ENCODE peak calls at places on chromosomes 13 and 19, in eight cellular contexts. C, X, Y, G, L, Z, R and U are unnamed samples.

GRCh38 chr19:32637480-32637879 is 37.5 kb downstream of the ANKRD27 start:
- DNase-seq in G (no peak), L (no peak), Y (no peak), X (no peak), R (no peak), C (no peak), Z (no peak), U (no peak)

GRCh38 chr19:8611890-8612806 is 1.6 kb upstream of the ADAMTS10 start:
- DNase-seq in G (no peak), R (peak; percentile 46), L (peak; percentile 84), X (no peak), Y (no peak), C (peak; percentile 21), Z (no peak), U (no peak)

GRCh38 chr19:19542507-19542906 is 4.4 kb downstream of the CILP2 start:
- DNase-seq in X (no peak), Z (no peak), G (no peak), L (no peak), C (no peak), R (no peak), Y (no peak), U (no peak)

GRCh38 chr19:19539738-19540703 is 2.0 kb downstream of the CILP2 start:
- DNase-seq in R (peak; percentile 69), G (peak; percentile 92), Y (peak; percentile 54), X (peak; percentile 48), L (peak; percentile 84), Z (no peak), C (peak; percentile 50), U (peak; percentile 90)

GRCh38 chr13:110001622-110002275 is 215.4 kb upstream of the IRS2 start:
- DNase-seq in X (peak; percentile 47), G (no peak), Y (no peak), C (peak; percentile 74), L (no peak), R (no peak), Z (no peak), U (peak; percentile 23)

GRCh38 chr19:54324071-54324470 is 11.1 kb upstream of the LILRA5 start:
- DNase-seq in R (no peak), Z (no peak), G (no peak), X (no peak), C (no peak), L (no peak), Y (no peak), U (no peak)

GRCh38 chr19:17835182-17836006 is 12.4 kb downstream of the JAK3 start:
- DNase-seq in Z (no peak), C (no peak), G (no peak), X (no peak), Y (no peak), L (no peak), R (no peak), U (no peak)

GRCh38 chr13:76848596-76848995 is 37.6 kb downstream of the KCTD12 start:
- DNase-seq in G (no peak), Z (no peak), Y (no peak), C (no peak), R (no peak), L (peak; percentile 64), X (peak; percentile 80), U (no peak)

GRCh38 chr13:75076476-75076875 is 405.5 kb downstream of the TBC1D4 start:
- DNase-seq in C (no peak), G (no peak), L (no peak), Y (no peak), X (no peak), R (no peak), Z (no peak), U (no peak)

GRCh38 chr19:1449467-1450442 is at the start of gene APC2:
- DNase-seq in C (no peak), X (no peak), R (no peak), Z (no peak), G (peak; percentile 80), L (no peak), Y (peak; percentile 75), U (peak; percentile 66)

GRCh38 chr13:20633802-20634201 is 66.8 kb downstream of the IFT88 start:
- DNase-seq in C (peak; percentile 56), Y (no peak), G (no peak), Z (no peak), R (no peak), X (no peak), L (no peak), U (peak; percentile 9)

GRCh38 chr13:48334534-48335127 is 31.1 kb downstream of the RB1 start:
- DNase-seq in X (peak; percentile 44), L (no peak), Y (peak; percentile 65), C (peak; percentile 49), R (no peak), G (no peak), Z (no peak), U (peak; percentile 18)

GRCh38 chr19:32418155-32418554 is 12.6 kb downstream of the DPY19L3 start:
- DNase-seq in C (no peak), Y (no peak), R (no peak), L (no peak), G (no peak), X (no peak), Z (no peak), U (no peak)

GRCh38 chr19:403221-404036 is 5.5 kb downstream of the C2CD4C start:
- DNase-seq in G (no peak), Y (no peak), L (no peak), R (no peak), C (no peak), X (no peak), Z (no peak), U (no peak)

GRCh38 chr13:83449666-83450395 is 432.4 kb downstream of the SLITRK1 start:
- DNase-seq in X (peak; percentile 32), L (no peak), G (no peak), Z (no peak), C (peak; percentile 72), Y (no peak), R (no peak), U (peak; percentile 77)

GRCh38 chr13:99671746-99672145 is 170.5 kb downstream of the TM9SF2 start:
- DNase-seq in Z (no peak), L (no peak), C (no peak), Y (no peak), R (no peak), X (no peak), G (no peak), U (no peak)

GRCh38 chr13:21663197-21663596 is 7.7 kb upstream of the FGF9 start:
- DNase-seq in X (no peak), Z (no peak), G (no peak), C (peak; percentile 66), Y (no peak), R (no peak), L (no peak), U (no peak)

GRCh38 chr19:2363419-2363818 is 3.4 kb downstream of the TMPRSS9 start:
- DNase-seq in X (no peak), Z (no peak), L (no peak), C (no peak), Y (no peak), R (no peak), G (no peak), U (no peak)

GRCh38 chr13:78497702-78498319 is 105.5 kb downstream of the POU4F1 start:
- DNase-seq in Y (no peak), G (no peak), X (no peak), R (no peak), Z (no peak), L (no peak), C (no peak), U (no peak)

GRCh38 chr13:67372868-67373464 is 142.8 kb upstream of the PCDH9 start:
- DNase-seq in Y (no peak), G (no peak), Z (no peak), C (no peak), X (no peak), R (no peak), L (no peak), U (no peak)

GRCh38 chr13:33348366-33348765 is 62.8 kb upstream of the STARD13 start:
- DNase-seq in X (peak; percentile 34), R (no peak), Y (no peak), Z (no peak), C (peak; percentile 62), G (no peak), L (no peak), U (no peak)

GRCh38 chr19:2554856-2555255 is 78.9 kb downstream of the GADD45B start:
- DNase-seq in L (peak; percentile 33), Z (no peak), X (no peak), Y (no peak), R (no peak), G (no peak), C (peak; percentile 79), U (no peak)

GRCh38 chr13:48580185-48580803 is 47.4 kb upstream of the RCBTB2 start:
- DNase-seq in X (peak; percentile 49), G (peak; percentile 54), Y (peak; percentile 78), Z (peak; percentile 57), L (peak; percentile 71), C (peak; percentile 80), R (peak; percentile 52), U (peak; percentile 47)

GRCh38 chr13:98143601-98144500 is 957 bp downstream of the FARP1 start:
- DNase-seq in Y (no peak), C (peak; percentile 16), L (peak; percentile 50), Z (no peak), R (peak; percentile 25), G (no peak), X (peak; percentile 53), U (peak; percentile 21)